ENCODE peak calls at places on chromosome 17, in nine cellular contexts. O is T-helper 1 cell, T is esophagus muscularis mucosa, X is non-pigmented ciliary epithelial cell, R is NCI-H2081, V is EL, F is caudate nucleus, K is neural crest cell, W is head of caudate nucleus. N is an unnamed sample.

GRCh38 chr17:4235372-4236279 is 28.2 kb downstream of the ANKFY1 start:
- DNase-seq in O (no peak), T (no peak), X (no peak), R (no peak), V (peak; percentile 34), F (no peak), K (no peak), W (no peak), N (no peak)

GRCh38 chr17:48439473-48439872 is 9.5 kb upstream of the SKAP1 start:
- DNase-seq in O (no peak), T (no peak), X (no peak), R (no peak), V (no peak), F (no peak), K (no peak), W (no peak), N (no peak)

GRCh38 chr17:27621557-27621956 is 9.4 kb upstream of the LGALS9 start:
- DNase-seq in O (no peak), T (no peak), X (no peak), R (no peak), V (no peak), F (peak; percentile 32), K (no peak), W (peak; percentile 41), N (no peak)

GRCh38 chr17:82219753-82220709 is 7.4 kb upstream of the CCDC57 start:
- DNase-seq in O (no peak), T (no peak), X (no peak), R (no peak), V (no peak), F (no peak), K (no peak), W (no peak), N (no peak)

GRCh38 chr17:10271004-10271620 is 72.7 kb upstream of the GAS7 start:
- DNase-seq in O (no peak), T (no peak), X (no peak), R (no peak), V (no peak), F (no peak), K (no peak), W (no peak), N (no peak)

GRCh38 chr17:8788998-8789397 is 10.2 kb downstream of the MFSD6L start:
- DNase-seq in O (no peak), T (peak; percentile 10), X (no peak), R (no peak), V (no peak), F (no peak), K (no peak), W (no peak), N (no peak)

GRCh38 chr17:3845361-3845753 is 689 bp downstream of the NCBP3 start:
- DNase-seq in O (no peak), T (no peak), X (no peak), R (no peak), V (peak; percentile 41), F (peak; percentile 30), K (no peak), W (peak; percentile 46), N (peak; percentile 40)

GRCh38 chr17:81299846-81300585 is 4.9 kb upstream of the SLC38A10 start:
- DNase-seq in O (no peak), T (no peak), X (no peak), R (no peak), V (no peak), F (no peak), K (no peak), W (no peak), N (no peak)

GRCh38 chr17:78883090-78883532 is 19.9 kb downstream of the CEP295NL start:
- DNase-seq in O (no peak), T (peak; percentile 95), X (no peak), R (no peak), V (peak; percentile 95), F (no peak), K (no peak), W (no peak), N (peak; percentile 94)

GRCh38 chr17:63534816-63535455 is 11.8 kb downstream of the KCNH6 start:
- DNase-seq in O (no peak), T (no peak), X (no peak), R (no peak), V (no peak), F (no peak), K (no peak), W (no peak), N (no peak)

N was measured in M059J.